ENCODE peak calls at places on chromosomes 12 and 14, in six cellular contexts. G is fibroblast of lung, S is astrocyte, K is cardiac muscle cell, U is lower lobe of right lung, W is HAP-1. H is an unnamed sample.

GRCh38 chr12:55068416-55069010 is 48.7 kb downstream of the NEUROD4 start:
- DNase-seq in U (no peak), W (peak; percentile 68), S (peak; percentile 14), K (peak; percentile 75), G (peak; percentile 33), H (peak; percentile 52)

GRCh38 chr12:48580831-48581230 is 11.0 kb upstream of the LALBA start:
- DNase-seq in K (no peak), G (no peak), W (no peak), S (no peak), U (no peak), H (peak; percentile 75)

GRCh38 chr14:72517736-72518135 is 376.2 kb downstream of the DPF3 start:
- DNase-seq in U (no peak), W (no peak), S (no peak), G (no peak), K (no peak), H (no peak)

GRCh38 chr12:62862259-62862881 is 72.6 kb downstream of the PPM1H start:
- DNase-seq in G (peak; percentile 48), S (peak; percentile 36), K (no peak), U (no peak), W (no peak), H (peak; percentile 74)

GRCh38 chr14:69913686-69914085 is 34.5 kb downstream of the SMOC1 start:
- DNase-seq in G (no peak), U (no peak), W (no peak), S (no peak), K (no peak), H (no peak)

GRCh38 chr14:42222924-42223471 is 616.3 kb downstream of the LRFN5 start:
- DNase-seq in K (peak; percentile 14), W (no peak), G (peak; percentile 82), S (peak; percentile 76), U (no peak), H (peak; percentile 64)

GRCh38 chr14:54537651-54538050 is 27.9 kb downstream of the CGRRF1 start:
- DNase-seq in S (no peak), G (no peak), W (no peak), U (no peak), K (no peak), H (no peak)

GRCh38 chr12:116718578-116719454 is 19.1 kb downstream of the SPRING1 start:
- DNase-seq in U (no peak), S (peak; percentile 76), K (no peak), W (peak; percentile 78), G (peak; percentile 80), H (peak; percentile 37)

GRCh38 chr12:93094988-93095737 is 166.1 kb upstream of the EEA1 start:
- DNase-seq in G (peak; percentile 30), K (no peak), S (no peak), W (no peak), U (no peak), H (no peak)

GRCh38 chr14:68891851-68892660 is 87.0 kb downstream of the ACTN1 start:
- DNase-seq in W (no peak), G (peak; percentile 80), K (no peak), U (no peak), S (peak; percentile 70), H (peak; percentile 31)

GRCh38 chr14:62015945-62016344 is 253.7 kb downstream of the SNAPC1 start:
- DNase-seq in G (peak; percentile 5), K (no peak), U (no peak), S (no peak), W (no peak), H (peak; percentile 41)

GRCh38 chr14:96502621-96503251 is 554 bp downstream of the PAPOLA start:
- DNase-seq in K (peak; percentile 68), W (no peak), U (peak; percentile 84), G (peak; percentile 44), S (peak; percentile 15), H (peak; percentile 17)

GRCh38 chr12:52805739-52806138 is 8.2 kb downstream of the KRT4 start:
- DNase-seq in U (no peak), S (no peak), W (no peak), K (no peak), G (no peak), H (no peak)

GRCh38 chr12:6780573-6780972 is 8.3 kb downstream of the LAG3 start:
- DNase-seq in K (no peak), G (no peak), U (no peak), S (no peak), W (no peak), H (no peak)

GRCh38 chr14:76473381-76474263 is 97.7 kb downstream of the ESRRB start:
- DNase-seq in K (peak; percentile 82), S (peak; percentile 6), U (no peak), G (peak; percentile 10), W (no peak), H (peak; percentile 15)

GRCh38 chr12:52011602-52012214 is 5.0 kb downstream of the TAMALIN start:
- DNase-seq in K (no peak), S (no peak), U (no peak), W (no peak), G (no peak), H (no peak)

GRCh38 chr12:105955608-105955931 is 183.2 kb downstream of the NUAK1 start:
- DNase-seq in G (no peak), K (no peak), W (no peak), S (no peak), U (no peak), H (no peak)

GRCh38 chr14:38255673-38256357 is at the start of gene CLEC14A:
- DNase-seq in U (peak; percentile 64), G (peak; percentile 35), K (peak; percentile 5), W (no peak), S (peak; percentile 6), H (no peak)

GRCh38 chr12:24846689-24847088 is 102.2 kb downstream of the BCAT1 start:
- DNase-seq in U (no peak), S (no peak), G (no peak), W (no peak), K (no peak), H (no peak)

GRCh38 chr14:100330007-100330344 is 6.8 kb downstream of the SLC25A47 start:
- DNase-seq in G (no peak), W (no peak), S (no peak), U (no peak), K (no peak), H (no peak)

GRCh38 chr12:68665016-68665569 is 21.7 kb upstream of the NUP107 start:
- DNase-seq in U (no peak), W (no peak), G (no peak), S (no peak), K (no peak), H (no peak)

GRCh38 chr14:104643306-104643705 is 38.7 kb upstream of the TMEM179 start:
- DNase-seq in G (no peak), K (no peak), S (no peak), U (no peak), W (no peak), H (no peak)

GRCh38 chr14:58659846-58660245 is 22.1 kb downstream of the DACT1 start:
- DNase-seq in W (no peak), U (no peak), K (no peak), S (no peak), G (no peak), H (no peak)

GRCh38 chr12:67593041-67593870 is 55.3 kb upstream of the DYRK2 start:
- DNase-seq in U (no peak), S (peak; percentile 43), K (no peak), G (peak; percentile 52), W (no peak), H (peak; percentile 94)

GRCh38 chr14:104216457-104216856 is 78.1 kb downstream of the KIF26A start:
- DNase-seq in U (peak; percentile 42), S (no peak), G (no peak), W (no peak), K (no peak), H (no peak)

GRCh38 chr14:89425931-89426330 is 8.9 kb upstream of the FOXN3 start:
- DNase-seq in G (peak; percentile 99), S (peak; percentile 99), W (no peak), U (no peak), K (no peak), H (peak; percentile 71)

GRCh38 chr14:96158735-96159134 is 45.9 kb upstream of the BDKRB2 start:
- DNase-seq in S (no peak), U (no peak), G (no peak), W (no peak), K (no peak), H (no peak)

GRCh38 chr14:93980464-93981201 is 4.3 kb upstream of the ASB2 start:
- DNase-seq in U (no peak), K (no peak), W (no peak), G (peak; percentile 76), S (peak; percentile 67), H (no peak)

GRCh38 chr14:92144708-92145107 is 22.9 kb downstream of the CPSF2 start:
- DNase-seq in K (no peak), W (no peak), U (no peak), G (peak; percentile 67), S (peak; percentile 57), H (no peak)

GRCh38 chr14:31834616-31835015 is 242.5 kb upstream of the ARHGAP5 start:
- DNase-seq in W (no peak), S (peak; percentile 50), G (peak; percentile 58), U (no peak), K (no peak), H (peak; percentile 36)

GRCh38 chr14:87992349-87992719 is 648 bp downstream of the GALC start:
- DNase-seq in U (no peak), S (no peak), G (peak; percentile 33), K (no peak), W (no peak), H (peak; percentile 19)

GRCh38 chr14:67653651-67654280 is 20.7 kb downstream of the VTI1B start:
- DNase-seq in G (no peak), U (no peak), S (no peak), W (no peak), K (peak; percentile 35), H (no peak)
- H3K36me3 ChIP-seq in G (peaks cover 6% of the 10 kb centered on the region), U (peaks cover 100% of the 10 kb centered on the region), S (peaks cover 45% of the 10 kb centered on the region), W (peaks cover 76% of the 10 kb centered on the region), K (peaks cover 56% of the 10 kb centered on the region), H (peaks cover 9% of the 10 kb centered on the region)

DNA sequence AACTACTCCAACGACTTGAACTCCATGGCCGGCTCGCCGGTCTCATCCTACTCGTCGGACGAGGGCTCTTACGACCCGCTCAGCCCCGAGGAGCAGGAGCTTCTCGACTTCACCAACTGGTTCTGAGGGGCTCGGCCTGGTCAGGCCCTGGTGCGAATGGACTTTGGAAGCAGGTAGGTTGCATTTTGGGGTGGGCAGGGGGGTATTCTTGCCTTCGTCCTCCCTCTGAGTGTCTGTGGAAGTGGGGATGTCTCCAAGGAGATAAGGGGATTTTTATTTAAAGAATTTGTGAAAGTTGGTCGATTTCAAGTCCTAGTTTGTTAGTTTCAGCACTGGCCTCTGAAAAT is 1.3 kb downstream of the ASCL1 start:
- DNase-seq in U (no peak), K (no peak), G (no peak), W (no peak), S (no peak), H (no peak)
- H3K27me3 ChIP-seq in U (peaks cover 95% of the 10 kb centered on the region), K (peaks cover 100% of the 10 kb centered on the region), G (peaks cover 23% of the 10 kb centered on the region), W (peaks cover 40% of the 10 kb centered on the region), S (peaks cover 79% of the 10 kb centered on the region), H (peaks cover 46% of the 10 kb centered on the region)

DNA sequence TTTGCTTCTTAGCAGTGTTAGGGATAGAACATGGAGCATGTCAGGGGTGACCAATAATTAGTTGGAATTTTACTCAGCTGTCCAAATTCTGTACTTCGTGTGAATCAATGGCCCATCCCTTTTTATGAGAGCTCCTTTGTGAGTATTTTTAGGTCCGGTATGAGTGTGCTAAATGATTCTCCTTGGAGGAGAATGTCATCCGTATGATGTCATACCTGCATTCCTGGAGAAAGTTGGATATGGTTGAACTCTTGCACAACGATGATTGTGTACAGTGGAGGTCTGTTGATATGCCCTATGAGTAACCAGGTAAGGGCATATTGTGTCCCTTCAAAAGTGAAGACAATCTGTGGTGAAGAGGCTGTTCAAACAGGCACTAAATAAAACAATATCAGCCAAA is 400.8 kb downstream of the GXYLT1 start:
- DNase-seq in G (peak; percentile 40), K (no peak), W (no peak), S (peak; percentile 37), U (no peak), H (peak; percentile 67)
- H3K36me3 ChIP-seq in G (no peaks in the 10 kb centered on the region), K (no peaks in the 10 kb centered on the region), W (no peaks in the 10 kb centered on the region), S (no peaks in the 10 kb centered on the region), U (no peaks in the 10 kb centered on the region), H (no peaks in the 10 kb centered on the region)

GRCh38 chr12:57224278-57224972 is 5.1 kb upstream of the SHMT2 start:
- DNase-seq in K (no peak), G (no peak), U (no peak), W (no peak), S (no peak), H (no peak)
- H3K27me3 ChIP-seq in K (peaks cover 87% of the 10 kb centered on the region), G (peaks cover 23% of the 10 kb centered on the region), U (peaks cover 80% of the 10 kb centered on the region), W (no peaks in the 10 kb centered on the region), S (peaks cover 54% of the 10 kb centered on the region), H (peaks cover 45% of the 10 kb centered on the region)